ENCODE peak calls at places on chromosomes 2 and 18, in nine cellular contexts. One of them, this sample, is unnamed.

GRCh38 chr2:175880-176800 is 87.7 kb downstream of the SH3YL1 start:
- DNase-seq in tibial nerve: no peak
- DNase-seq in IMR-90: peak
- DNase-seq in heart left ventricle: no peak
- DNase-seq in body of pancreas: no peak
- DNase-seq in A549: no peak
- DNase-seq in esophagus squamous epithelium: no peak
- DNase-seq in H1: no peak
- DNase-seq in stomach: no peak
- DNase-seq in this sample: no peak

GRCh38 chr18:68428026-68428425 is 286.9 kb downstream of the TMX3 start:
- DNase-seq in heart left ventricle: peak
- DNase-seq in A549: no peak
- DNase-seq in esophagus squamous epithelium: no peak
- DNase-seq in H1: no peak
- DNase-seq in tibial nerve: no peak
- DNase-seq in body of pancreas: no peak
- DNase-seq in IMR-90: peak
- DNase-seq in stomach: no peak
- DNase-seq in this sample: no peak

GRCh38 chr2:236158969-236159777 is 9.0 kb downstream of the GBX2 start:
- DNase-seq in H1: peak
- DNase-seq in heart left ventricle: no peak
- DNase-seq in body of pancreas: no peak
- DNase-seq in tibial nerve: no peak
- DNase-seq in A549: no peak
- DNase-seq in stomach: no peak
- DNase-seq in IMR-90: no peak
- DNase-seq in esophagus squamous epithelium: no peak
- DNase-seq in this sample: no peak

GRCh38 chr2:20120569-20121416 is 69.4 kb upstream of the LAPTM4A start:
- DNase-seq in IMR-90: no peak
- DNase-seq in tibial nerve: no peak
- DNase-seq in body of pancreas: no peak
- DNase-seq in stomach: no peak
- DNase-seq in heart left ventricle: no peak
- DNase-seq in H1: no peak
- DNase-seq in A549: no peak
- DNase-seq in esophagus squamous epithelium: no peak
- DNase-seq in this sample: no peak

GRCh38 chr2:62382757-62383156 is 123.2 kb downstream of the TMEM17 start:
- DNase-seq in body of pancreas: no peak
- DNase-seq in IMR-90: peak
- DNase-seq in stomach: no peak
- DNase-seq in tibial nerve: no peak
- DNase-seq in H1: no peak
- DNase-seq in esophagus squamous epithelium: no peak
- DNase-seq in heart left ventricle: no peak
- DNase-seq in A549: no peak
- DNase-seq in this sample: no peak

GRCh38 chr2:157732596-157732995 is 103.9 kb upstream of the ACVR1C start:
- DNase-seq in body of pancreas: no peak
- DNase-seq in tibial nerve: no peak
- DNase-seq in esophagus squamous epithelium: no peak
- DNase-seq in H1: no peak
- DNase-seq in stomach: no peak
- DNase-seq in heart left ventricle: no peak
- DNase-seq in IMR-90: peak
- DNase-seq in A549: peak
- DNase-seq in this sample: no peak

GRCh38 chr2:236117861-236118269 is 50.3 kb downstream of the GBX2 start:
- DNase-seq in heart left ventricle: no peak
- DNase-seq in esophagus squamous epithelium: no peak
- DNase-seq in body of pancreas: no peak
- DNase-seq in H1: no peak
- DNase-seq in tibial nerve: no peak
- DNase-seq in stomach: no peak
- DNase-seq in IMR-90: no peak
- DNase-seq in A549: peak
- DNase-seq in this sample: no peak

GRCh38 chr18:74617486-74617885 is 19.8 kb downstream of the ZNF407 start:
- DNase-seq in esophagus squamous epithelium: no peak
- DNase-seq in A549: no peak
- DNase-seq in stomach: no peak
- DNase-seq in tibial nerve: no peak
- DNase-seq in IMR-90: no peak
- DNase-seq in heart left ventricle: no peak
- DNase-seq in body of pancreas: no peak
- DNase-seq in H1: no peak
- DNase-seq in this sample: no peak

GRCh38 chr18:47964086-47964485 is 33.6 kb upstream of the SMAD2 start:
- DNase-seq in A549: no peak
- DNase-seq in heart left ventricle: no peak
- DNase-seq in stomach: no peak
- DNase-seq in H1: no peak
- DNase-seq in esophagus squamous epithelium: no peak
- DNase-seq in body of pancreas: no peak
- DNase-seq in tibial nerve: no peak
- DNase-seq in IMR-90: no peak
- DNase-seq in this sample: no peak

GRCh38 chr2:240601061-240601830 is 14.7 kb downstream of the CAPN10 start:
- DNase-seq in heart left ventricle: no peak
- DNase-seq in body of pancreas: no peak
- DNase-seq in H1: no peak
- DNase-seq in tibial nerve: peak
- DNase-seq in A549: no peak
- DNase-seq in IMR-90: no peak
- DNase-seq in esophagus squamous epithelium: no peak
- DNase-seq in stomach: no peak
- DNase-seq in this sample: no peak

GRCh38 chr2:230312638-230313037 is 14.4 kb upstream of the SP140L start:
- DNase-seq in H1: no peak
- DNase-seq in A549: no peak
- DNase-seq in tibial nerve: no peak
- DNase-seq in heart left ventricle: no peak
- DNase-seq in stomach: no peak
- DNase-seq in esophagus squamous epithelium: no peak
- DNase-seq in body of pancreas: no peak
- DNase-seq in IMR-90: peak
- DNase-seq in this sample: no peak

GRCh38 chr2:173676647-173677046 is 288.5 kb downstream of the SP3 start:
- DNase-seq in A549: no peak
- DNase-seq in IMR-90: no peak
- DNase-seq in heart left ventricle: no peak
- DNase-seq in tibial nerve: no peak
- DNase-seq in H1: no peak
- DNase-seq in esophagus squamous epithelium: no peak
- DNase-seq in stomach: no peak
- DNase-seq in body of pancreas: no peak
- DNase-seq in this sample: no peak

DNA sequence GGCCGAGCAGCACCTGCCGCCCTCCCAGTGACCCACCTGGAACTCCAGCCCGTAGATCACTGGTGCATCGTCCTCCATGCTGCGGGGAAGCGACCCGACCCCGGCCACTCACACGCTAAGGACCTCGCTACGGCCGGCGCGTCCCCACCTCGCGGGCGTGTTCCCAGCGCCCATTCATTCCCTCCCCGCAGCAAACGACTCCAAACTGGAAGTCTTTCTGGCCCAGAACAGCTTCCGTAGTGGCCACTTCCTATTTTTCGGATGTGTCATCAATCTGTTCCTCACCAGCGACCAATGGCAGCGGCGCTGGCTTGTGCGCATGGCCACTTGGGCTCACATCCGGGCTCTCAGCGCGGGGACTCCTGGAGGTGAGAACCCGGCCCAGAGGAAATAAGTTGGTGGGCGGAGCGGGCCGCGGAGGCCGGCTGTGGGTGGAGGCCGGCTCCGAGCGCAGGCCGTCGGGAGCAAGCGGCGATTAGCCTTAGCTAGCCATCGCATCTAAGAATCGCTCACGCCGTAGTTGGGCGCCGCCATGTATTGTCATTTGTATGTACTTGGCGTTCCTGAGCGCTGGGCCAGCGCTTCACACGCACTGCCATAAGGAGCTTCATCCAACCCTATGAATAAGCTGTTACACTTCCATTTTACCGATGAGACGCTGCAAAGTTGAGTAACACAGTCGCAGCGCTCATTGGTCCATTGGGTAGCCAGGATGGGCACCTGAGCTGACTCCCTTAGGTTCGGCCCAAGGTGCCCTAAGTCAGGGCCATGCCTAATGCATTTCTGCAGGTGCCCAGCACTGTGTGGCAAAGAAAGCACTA is at the start of gene EIPR1:
- DNase-seq in IMR-90: peak
- DNase-seq in H1: peak
- DNase-seq in heart left ventricle: peak
- DNase-seq in A549: peak
- DNase-seq in body of pancreas: peak
- DNase-seq in esophagus squamous epithelium: peak
- DNase-seq in stomach: peak
- DNase-seq in tibial nerve: peak
- DNase-seq in this sample: peak
- TF ChIP-seq POLR2A in IMR-90: peak
- TF ChIP-seq POLR2A in H1: peak
- TF ChIP-seq POLR2A in heart left ventricle: peak
- TF ChIP-seq POLR2A in A549: peak
- TF ChIP-seq POLR2A in body of pancreas: peak
- TF ChIP-seq POLR2A in esophagus squamous epithelium: no peak
- TF ChIP-seq POLR2A in stomach: no peak
- TF ChIP-seq POLR2A in tibial nerve: peak
- TF ChIP-seq POLR2A in this sample: peak

DNA sequence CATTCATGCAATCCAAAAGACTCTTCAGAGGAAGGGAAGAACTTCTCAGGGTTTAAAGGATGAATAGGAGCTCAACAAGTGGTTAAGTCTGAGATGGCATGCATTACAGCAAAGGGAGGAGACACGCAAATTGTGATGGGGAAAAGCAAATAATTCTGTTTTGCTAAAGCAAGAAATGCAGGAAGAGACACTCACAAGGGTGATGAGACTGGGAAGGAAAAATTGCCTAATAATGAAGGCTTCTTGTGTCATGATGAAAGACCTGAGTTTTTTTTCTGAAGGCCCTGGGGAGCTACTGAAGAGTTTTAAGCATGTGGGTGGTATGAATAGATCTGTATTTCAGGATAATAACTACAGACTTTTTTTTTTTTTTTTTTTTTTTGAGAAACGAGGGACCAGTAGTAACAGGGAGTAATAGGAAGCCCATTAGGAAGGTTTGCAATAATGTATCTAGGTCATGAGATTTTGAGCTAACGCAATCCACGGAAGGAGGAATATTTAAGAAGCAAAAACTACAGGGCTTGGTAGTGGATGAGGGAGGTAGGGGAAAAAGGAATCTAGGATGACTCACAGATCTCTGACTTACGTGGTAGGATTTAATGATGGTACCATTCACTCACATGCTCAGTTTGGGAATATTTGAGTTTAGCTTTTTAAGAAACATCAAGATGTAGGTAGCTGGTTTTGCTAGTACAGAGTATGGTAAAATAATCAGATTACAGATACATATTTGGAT is 16.0 kb upstream of the SERPINB3 start:
- DNase-seq in body of pancreas: no peak
- DNase-seq in A549: peak
- DNase-seq in stomach: no peak
- DNase-seq in esophagus squamous epithelium: no peak
- DNase-seq in tibial nerve: no peak
- DNase-seq in heart left ventricle: no peak
- DNase-seq in H1: no peak
- DNase-seq in IMR-90: peak
- DNase-seq in this sample: no peak
- TF ChIP-seq POLR2A in body of pancreas: no peak
- TF ChIP-seq POLR2A in A549: no peak
- TF ChIP-seq POLR2A in stomach: no peak
- TF ChIP-seq POLR2A in esophagus squamous epithelium: no peak
- TF ChIP-seq POLR2A in tibial nerve: no peak
- TF ChIP-seq POLR2A in heart left ventricle: no peak
- TF ChIP-seq POLR2A in H1: no peak
- TF ChIP-seq POLR2A in IMR-90: no peak
- TF ChIP-seq POLR2A in this sample: no peak

DNA sequence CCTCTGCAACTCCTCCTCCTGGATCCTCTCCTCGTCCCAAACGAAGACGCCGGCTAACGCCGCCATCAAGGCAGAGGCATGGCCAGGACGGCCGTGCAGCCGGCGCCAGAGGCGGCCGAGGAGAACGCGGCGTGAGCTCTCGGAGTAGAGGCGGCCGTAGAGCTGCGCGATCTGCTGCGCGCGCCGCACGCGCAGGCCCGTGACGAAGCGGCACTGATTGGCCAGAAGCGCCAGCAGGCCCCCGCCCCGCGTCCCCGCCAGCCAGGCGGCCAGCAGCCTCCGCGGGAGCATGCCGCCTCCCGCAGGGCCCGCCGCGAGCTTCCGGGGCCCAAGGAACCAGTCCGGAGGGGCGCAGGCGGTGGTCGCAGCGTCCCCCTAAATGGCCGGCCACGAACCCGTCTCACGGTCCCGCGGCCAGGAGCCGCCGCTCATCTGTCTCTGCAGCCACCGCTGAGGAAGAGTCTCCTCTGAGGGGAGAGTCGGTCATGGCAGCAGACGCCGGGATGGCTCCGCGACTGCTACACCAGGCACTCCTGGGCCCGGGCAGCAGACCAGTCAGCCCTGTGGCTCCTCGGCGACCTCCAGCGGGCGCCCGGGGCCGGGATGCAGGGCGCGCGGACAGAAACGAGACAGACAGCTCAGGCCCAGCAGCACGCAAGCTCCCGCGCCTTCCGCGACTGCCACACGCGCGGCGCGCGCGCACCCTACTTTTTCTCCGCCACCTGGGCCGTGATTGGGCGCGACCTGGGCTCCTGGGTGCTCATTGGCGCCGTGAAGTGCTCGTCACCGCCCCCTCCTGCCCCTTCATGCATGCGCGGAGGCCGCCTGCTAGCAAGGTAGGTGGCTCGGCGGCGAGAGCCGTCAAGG is at the start of gene STARD7:
- DNase-seq in A549: peak
- DNase-seq in esophagus squamous epithelium: peak
- DNase-seq in tibial nerve: peak
- DNase-seq in stomach: peak
- DNase-seq in body of pancreas: peak
- DNase-seq in H1: peak
- DNase-seq in IMR-90: peak
- DNase-seq in heart left ventricle: peak
- DNase-seq in this sample: peak
- TF ChIP-seq POLR2A in A549: peak
- TF ChIP-seq POLR2A in esophagus squamous epithelium: peak
- TF ChIP-seq POLR2A in tibial nerve: peak
- TF ChIP-seq POLR2A in stomach: no peak
- TF ChIP-seq POLR2A in body of pancreas: peak
- TF ChIP-seq POLR2A in H1: peak
- TF ChIP-seq POLR2A in IMR-90: peak
- TF ChIP-seq POLR2A in heart left ventricle: peak
- TF ChIP-seq POLR2A in this sample: peak

DNA sequence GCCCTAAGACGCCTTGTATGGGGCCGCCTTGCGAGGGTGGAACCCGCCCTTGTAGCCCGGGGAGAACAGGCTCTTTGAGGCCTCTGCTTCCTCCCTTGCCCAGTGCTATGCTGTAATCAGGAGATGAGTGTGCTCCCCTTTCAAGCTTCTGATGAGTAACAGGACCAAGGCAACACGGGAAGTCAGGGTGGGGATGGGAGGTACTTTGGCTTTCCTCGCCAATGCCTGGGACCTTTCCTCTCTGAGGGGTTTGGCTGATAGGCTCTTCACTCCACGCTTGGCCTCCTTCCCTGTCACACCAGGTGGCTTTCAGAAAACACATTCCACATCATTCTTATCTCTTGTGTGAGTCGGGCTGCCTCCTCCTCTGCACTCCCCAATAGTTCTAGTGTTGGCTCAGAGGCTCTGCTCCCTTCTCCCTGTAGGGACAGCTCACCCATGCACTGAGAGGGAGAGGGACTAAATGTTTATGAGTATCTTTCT is 223.7 kb upstream of the TRIB2 start:
- DNase-seq in body of pancreas: no peak
- DNase-seq in H1: no peak
- DNase-seq in heart left ventricle: peak
- DNase-seq in tibial nerve: no peak
- DNase-seq in stomach: no peak
- DNase-seq in esophagus squamous epithelium: no peak
- DNase-seq in IMR-90: peak
- DNase-seq in A549: no peak
- DNase-seq in this sample: no peak
- TF ChIP-seq POLR2A in body of pancreas: no peak
- TF ChIP-seq POLR2A in H1: no peak
- TF ChIP-seq POLR2A in heart left ventricle: peak
- TF ChIP-seq POLR2A in tibial nerve: no peak
- TF ChIP-seq POLR2A in stomach: no peak
- TF ChIP-seq POLR2A in esophagus squamous epithelium: no peak
- TF ChIP-seq POLR2A in IMR-90: no peak
- TF ChIP-seq POLR2A in A549: no peak
- TF ChIP-seq POLR2A in this sample: no peak